ENCODE peak calls at places on chromosomes 2 and 18, in seven cellular contexts. One of them, this sample, is unnamed.

GRCh38 chr18:14945984-14946383 is 198.0 kb downstream of the ANKRD30B start:
- DNase-seq in HS-5: no peak
- DNase-seq in RCC 7860: no peak
- DNase-seq in stimulated activated naive CD8-positive, alpha-beta T cell treated with anti-CD3 and anti-CD28 coated beads, Interleukin-15, Interleukin-2, amounts not matched to agents 100 U/mL and 50 U/mL, for 24 hours: no peak
- DNase-seq in AML-193: no peak
- DNase-seq in GM03348: no peak
- DNase-seq in A172: peak; percentile 71
- DNase-seq in this sample: no peak

GRCh38 chr18:49061906-49062831 is 111.4 kb upstream of the SMAD7 start:
- DNase-seq in HS-5: no peak
- DNase-seq in RCC 7860: no peak
- DNase-seq in stimulated activated naive CD8-positive, alpha-beta T cell treated with anti-CD3 and anti-CD28 coated beads, Interleukin-15, Interleukin-2, amounts not matched to agents 100 U/mL and 50 U/mL, for 24 hours: no peak
- DNase-seq in AML-193: no peak
- DNase-seq in GM03348: no peak
- DNase-seq in A172: no peak
- DNase-seq in this sample: no peak

GRCh38 chr2:214649440-214650205 is 159.9 kb downstream of the BARD1 start:
- DNase-seq in HS-5: peak; percentile 56
- DNase-seq in RCC 7860: no peak
- DNase-seq in stimulated activated naive CD8-positive, alpha-beta T cell treated with anti-CD3 and anti-CD28 coated beads, Interleukin-15, Interleukin-2, amounts not matched to agents 100 U/mL and 50 U/mL, for 24 hours: no peak
- DNase-seq in AML-193: no peak
- DNase-seq in GM03348: peak; percentile 47
- DNase-seq in A172: peak; percentile 58
- DNase-seq in this sample: no peak

GRCh38 chr2:62195421-62196277 is at the start of gene B3GNT2:
- DNase-seq in HS-5: no peak
- DNase-seq in RCC 7860: peak; percentile 25
- DNase-seq in stimulated activated naive CD8-positive, alpha-beta T cell treated with anti-CD3 and anti-CD28 coated beads, Interleukin-15, Interleukin-2, amounts not matched to agents 100 U/mL and 50 U/mL, for 24 hours: peak; percentile 90
- DNase-seq in AML-193: peak; percentile 63
- DNase-seq in GM03348: peak; percentile 98
- DNase-seq in A172: peak; percentile 39
- DNase-seq in this sample: peak; percentile 56

GRCh38 chr2:134883552-134884293 is 34.9 kb upstream of the CCNT2 start:
- DNase-seq in HS-5: no peak
- DNase-seq in RCC 7860: no peak
- DNase-seq in stimulated activated naive CD8-positive, alpha-beta T cell treated with anti-CD3 and anti-CD28 coated beads, Interleukin-15, Interleukin-2, amounts not matched to agents 100 U/mL and 50 U/mL, for 24 hours: no peak
- DNase-seq in AML-193: no peak
- DNase-seq in GM03348: no peak
- DNase-seq in A172: no peak
- DNase-seq in this sample: no peak

GRCh38 chr2:84838434-84839145 is 42.3 kb downstream of the TRABD2A start:
- DNase-seq in HS-5: no peak
- DNase-seq in RCC 7860: no peak
- DNase-seq in stimulated activated naive CD8-positive, alpha-beta T cell treated with anti-CD3 and anti-CD28 coated beads, Interleukin-15, Interleukin-2, amounts not matched to agents 100 U/mL and 50 U/mL, for 24 hours: no peak
- DNase-seq in AML-193: no peak
- DNase-seq in GM03348: peak; percentile 45
- DNase-seq in A172: no peak
- DNase-seq in this sample: no peak

GRCh38 chr2:112164876-112165275 is 26.7 kb downstream of the FBLN7 start:
- DNase-seq in HS-5: no peak
- DNase-seq in RCC 7860: no peak
- DNase-seq in stimulated activated naive CD8-positive, alpha-beta T cell treated with anti-CD3 and anti-CD28 coated beads, Interleukin-15, Interleukin-2, amounts not matched to agents 100 U/mL and 50 U/mL, for 24 hours: no peak
- DNase-seq in AML-193: no peak
- DNase-seq in GM03348: no peak
- DNase-seq in A172: no peak
- DNase-seq in this sample: no peak

GRCh38 chr2:190628651-190629378 is 20.1 kb upstream of the NAB1 start:
- DNase-seq in HS-5: no peak
- DNase-seq in RCC 7860: no peak
- DNase-seq in stimulated activated naive CD8-positive, alpha-beta T cell treated with anti-CD3 and anti-CD28 coated beads, Interleukin-15, Interleukin-2, amounts not matched to agents 100 U/mL and 50 U/mL, for 24 hours: no peak
- DNase-seq in AML-193: no peak
- DNase-seq in GM03348: no peak
- DNase-seq in A172: no peak
- DNase-seq in this sample: no peak

GRCh38 chr2:229974271-229974670 is 52.0 kb downstream of the FBXO36 start:
- DNase-seq in HS-5: peak; percentile 52
- DNase-seq in RCC 7860: no peak
- DNase-seq in stimulated activated naive CD8-positive, alpha-beta T cell treated with anti-CD3 and anti-CD28 coated beads, Interleukin-15, Interleukin-2, amounts not matched to agents 100 U/mL and 50 U/mL, for 24 hours: no peak
- DNase-seq in AML-193: no peak
- DNase-seq in GM03348: peak; percentile 89
- DNase-seq in A172: peak; percentile 39
- DNase-seq in this sample: no peak

GRCh38 chr18:49613141-49613641 is 51.3 kb downstream of the LIPG start:
- DNase-seq in HS-5: no peak
- DNase-seq in RCC 7860: peak; percentile 76
- DNase-seq in stimulated activated naive CD8-positive, alpha-beta T cell treated with anti-CD3 and anti-CD28 coated beads, Interleukin-15, Interleukin-2, amounts not matched to agents 100 U/mL and 50 U/mL, for 24 hours: no peak
- DNase-seq in AML-193: no peak
- DNase-seq in GM03348: no peak
- DNase-seq in A172: peak; percentile 39
- DNase-seq in this sample: no peak

This sample was measured in HepG2.